ENCODE peak calls at places on chromosomes 11 and 22, in six cellular contexts. M is transverse colon; Q is effector memory CD4-positive, alpha-beta T cell; W is stomach; I is BE2C; B is astrocyte. R is an unnamed sample. For H3K9me3, the result is how much of the 10 kb centered on the place peaks cover.

GRCh38 chr22:43092085-43092484 is 2.9 kb upstream of the TTLL1 start:
- DNase-seq in M (no peak), Q (no peak), W (no peak), I (no peak), B (no peak), R (no peak)

GRCh38 chr22:23102002-23102655 is 31.8 kb downstream of the GNAZ start:
- DNase-seq in M (no peak), Q (no peak), W (no peak), I (no peak), B (no peak), R (no peak)

GRCh38 chr11:63837719-63838118 is 1.2 kb upstream of the MARK2 start:
- DNase-seq in M (peak), Q (no peak), W (no peak), I (no peak), B (no peak), R (no peak)

GRCh38 chr22:43990044-43990443 is 34.1 kb upstream of the PARVB start:
- DNase-seq in M (no peak), Q (no peak), W (no peak), I (peak), B (no peak), R (no peak)

GRCh38 chr11:73463359-73463758 is 87.2 kb downstream of the RELT start:
- DNase-seq in M (no peak), Q (no peak), W (no peak), I (no peak), B (peak), R (peak)

GRCh38 chr11:57116654-57117053 is 65.1 kb upstream of the LRRC55 start:
- DNase-seq in M (peak), Q (no peak), W (peak), I (peak), B (peak), R (peak)

GRCh38 chr11:14413307-14414072 is 54.5 kb upstream of the RRAS2 start:
- DNase-seq in M (no peak), Q (no peak), W (no peak), I (no peak), B (peak), R (no peak)

GRCh38 chr22:33796494-33796893 is 123.8 kb downstream of the LARGE1 start:
- DNase-seq in M (no peak), Q (no peak), W (no peak), I (no peak), B (no peak), R (no peak)

GRCh38 chr11:41446107-41446506 is 13.3 kb downstream of the LRRC4C start:
- DNase-seq in M (no peak), Q (no peak), W (no peak), I (no peak), B (peak), R (no peak)

GRCh38 chr11:120180571-120181445 is 30.0 kb upstream of the OAF start:
- DNase-seq in M (no peak), Q (no peak), W (peak), I (no peak), B (peak), R (no peak)

GRCh38 chr11:134668796-134669195 is 256.8 kb upstream of the B3GAT1 start:
- DNase-seq in M (no peak), Q (no peak), W (peak), I (no peak), B (no peak), R (no peak)

GRCh38 chr11:59138643-59139042 is 4.0 kb upstream of the FAM111A start:
- DNase-seq in M (no peak), Q (no peak), W (no peak), I (no peak), B (no peak), R (no peak)

GRCh38 chr11:62484352-62484751 is 62.3 kb downstream of the AHNAK start:
- DNase-seq in M (no peak), Q (no peak), W (no peak), I (no peak), B (no peak), R (no peak)

GRCh38 chr22:37045958-37046357 is 5.6 kb upstream of the KCTD17 start:
- DNase-seq in M (no peak), Q (no peak), W (no peak), I (no peak), B (peak), R (peak)

GRCh38 chr11:41612415-41612814 is 153.0 kb upstream of the LRRC4C start:
- DNase-seq in M (no peak), Q (no peak), W (no peak), I (no peak), B (peak), R (no peak)

GRCh38 chr11:69002101-69002742 is 10.8 kb downstream of the MRGPRF start:
- DNase-seq in M (peak), Q (no peak), W (no peak), I (no peak), B (no peak), R (no peak)

GRCh38 chr11:76177250-76177686 is 29.0 kb downstream of the WNT11 start:
- DNase-seq in M (no peak), Q (no peak), W (no peak), I (no peak), B (no peak), R (no peak)

GRCh38 chr22:47954107-47954506 is 1191.7 kb downstream of the TBC1D22A start:
- DNase-seq in M (no peak), Q (no peak), W (no peak), I (no peak), B (no peak), R (no peak)

GRCh38 chr22:47957649-47958048 is 1195.2 kb downstream of the TBC1D22A start:
- DNase-seq in M (no peak), Q (no peak), W (no peak), I (no peak), B (no peak), R (no peak)
- H3K9me3 ChIP-seq in M (under half), Q (under half), W (under half), I (under half), B (under half), R (under half)

GRCh38 chr11:93740031-93740801 is 1.1 kb downstream of the TAF1D start:
- DNase-seq in M (peak), Q (peak), W (no peak), I (no peak), B (peak), R (no peak)
- H3K4me3 ChIP-seq in M (peak), Q (peak), W (peak), I (peak), B (peak), R (peak)

DNA sequence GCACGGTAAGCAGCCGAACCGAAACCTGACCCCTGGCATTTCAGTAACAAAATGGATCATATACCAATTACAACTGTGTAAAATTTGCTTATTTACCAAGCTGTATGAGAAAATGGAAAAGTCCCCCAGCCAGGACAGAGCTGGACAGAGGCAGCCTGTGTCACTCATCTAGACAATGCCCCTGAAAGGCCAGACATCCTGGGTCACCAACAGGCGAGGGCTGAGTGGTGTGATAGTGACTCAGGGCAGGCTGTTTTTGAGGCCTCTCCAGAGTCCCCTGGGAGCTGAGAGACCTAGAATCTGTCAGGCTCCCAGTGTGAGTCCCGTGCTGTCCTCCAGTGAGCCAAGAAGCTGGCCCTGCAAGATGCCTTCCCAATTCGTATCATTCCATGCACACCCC is 680.4 kb downstream of the TBC1D22A start:
- DNase-seq in M (no peak), Q (no peak), W (no peak), I (no peak), B (no peak), R (no peak)
- H3K9me3 ChIP-seq in M (under half), Q (under half), W (under half), I (under half), B (under half), R (under half)

GRCh38 chr11:34632105-34632780 is 11.3 kb downstream of the EHF start:
- DNase-seq in M (no peak), Q (no peak), W (peak), I (no peak), B (no peak), R (no peak)
- H3K4me3 ChIP-seq in M (no peak), Q (no peak), W (peak), I (no peak), B (no peak), R (no peak)

GRCh38 chr22:16987822-16988221 is 20.2 kb downstream of the GAB4 start:
- DNase-seq in M (no peak), Q (no peak), W (no peak), I (no peak), B (no peak), R (no peak)

GRCh38 chr22:16988257-16988656 is 19.8 kb downstream of the GAB4 start:
- DNase-seq in M (no peak), Q (no peak), W (no peak), I (no peak), B (no peak), R (no peak)

DNA sequence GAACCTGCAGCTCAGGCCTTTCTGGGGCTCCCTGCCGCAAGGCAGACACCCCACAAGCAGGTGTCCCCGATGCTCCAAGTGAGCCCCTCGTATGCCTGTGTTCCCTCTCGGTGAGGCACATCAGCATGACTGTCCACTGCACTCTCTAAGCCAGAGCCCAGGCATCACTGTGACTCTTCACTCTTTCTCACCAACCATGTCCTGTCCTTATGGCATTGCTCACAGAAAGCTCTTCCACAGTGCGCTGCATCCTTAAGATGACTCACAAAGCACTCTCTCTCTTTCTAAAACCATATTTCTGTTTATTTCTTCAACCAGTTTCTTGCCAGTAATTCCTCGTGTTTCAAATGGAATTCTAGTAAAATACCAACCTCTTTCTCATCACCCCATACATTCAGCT is 18.1 kb downstream of the GAB4 start:
- DNase-seq in M (no peak), Q (no peak), W (no peak), I (no peak), B (no peak), R (no peak)
- H3K9me3 ChIP-seq in M (under half), Q (under half), W (under half), I (under half), B (under half), R (under half)